ENCODE peak calls at places on chromosomes 6 and 20, in nine cellular contexts. D is activated effector memory CD4-positive, alpha-beta T cell treated with Interleukin-2 at 50 U/mL for 16 hours; J is NCI-H1417 treated with DMSO at 0.1 percent for 48 hours; X is ovary; F is A549; M is CD8-positive, alpha-beta memory T cell; N is left colon; B is dermis blood vessel endothelial cell; I is upper lobe of right lung. V is an unnamed sample.

GRCh38 chr6:107585815-107586435 is 96.0 kb downstream of the SOBP start:
- DNase-seq in D (no peak), J (peak), X (no peak), F (no peak), M (no peak), N (no peak), B (no peak), I (no peak), V (no peak)

GRCh38 chr6:29723666-29724588 is 693 bp downstream of the HLA-F start:
- DNase-seq in D (peak), J (no peak), X (peak), F (no peak), M (peak), N (peak), B (peak), I (peak), V (no peak)

GRCh38 chr20:23340524-23340923 is 10.1 kb upstream of the NXT1 start:
- DNase-seq in D (no peak), J (no peak), X (peak), F (peak), M (no peak), N (peak), B (peak), I (no peak), V (peak)

GRCh38 chr6:45044086-45044485 is 284.0 kb upstream of the RUNX2 start:
- DNase-seq in D (no peak), J (no peak), X (no peak), F (no peak), M (no peak), N (no peak), B (no peak), I (no peak), V (no peak)

GRCh38 chr6:44733868-44734267 is 346.4 kb downstream of the CDC5L start:
- DNase-seq in D (no peak), J (no peak), X (no peak), F (no peak), M (no peak), N (peak), B (no peak), I (no peak), V (no peak)

GRCh38 chr20:45193331-45193730 is 13.5 kb upstream of the SEMG1 start:
- DNase-seq in D (no peak), J (no peak), X (no peak), F (no peak), M (no peak), N (no peak), B (no peak), I (no peak), V (no peak)

GRCh38 chr20:1815502-1816085 is 79.6 kb upstream of the SIRPA start:
- DNase-seq in D (no peak), J (peak), X (no peak), F (no peak), M (no peak), N (no peak), B (no peak), I (no peak), V (no peak)

GRCh38 chr6:150880336-150880735 is 14.8 kb downstream of the MTHFD1L start:
- DNase-seq in D (no peak), J (no peak), X (no peak), F (no peak), M (no peak), N (no peak), B (no peak), I (no peak), V (no peak)

GRCh38 chr20:23445596-23446217 is 6.2 kb downstream of the CSTL1 start:
- DNase-seq in D (no peak), J (no peak), X (no peak), F (peak), M (no peak), N (no peak), B (no peak), I (no peak), V (peak)

V was measured in 8988T.